ENCODE peak calls at places on chromosomes 5 and 9, in six cellular contexts. S is GM23248; Z is AG09309; U is cardiac fibroblast; N is psoas muscle; E is CD8-positive, alpha-beta memory T cell. V is an unnamed sample.

GRCh38 chr5:1012316-1012841 is 3.8 kb downstream of the NKD2 start:
- DNase-seq in S (no peak), Z (no peak), U (no peak), N (peak; percentile 26), E (no peak), V (peak; percentile 6)

GRCh38 chr5:116626272-116626723 is 51.7 kb upstream of the SEMA6A start:
- DNase-seq in S (peak; percentile 32), Z (no peak), U (peak; percentile 84), N (peak; percentile 75), E (no peak), V (peak; percentile 69)

GRCh38 chr5:158589939-158590338 is 509.8 kb downstream of the EBF1 start:
- DNase-seq in S (no peak), Z (no peak), U (no peak), N (no peak), E (no peak), V (no peak)

GRCh38 chr5:135051872-135052271 is 17.8 kb upstream of the PITX1 start:
- DNase-seq in S (no peak), Z (no peak), U (no peak), N (no peak), E (no peak), V (no peak)

GRCh38 chr5:79133121-79133656 is 21.6 kb downstream of the BHMT start:
- DNase-seq in S (peak; percentile 62), Z (no peak), U (peak; percentile 76), N (no peak), E (peak; percentile 26), V (no peak)

GRCh38 chr5:38548064-38548759 is 8.2 kb downstream of the LIFR start:
- DNase-seq in S (peak; percentile 15), Z (no peak), U (no peak), N (no peak), E (no peak), V (no peak)

GRCh38 chr9:19464061-19464763 is 55.4 kb downstream of the ACER2 start:
- DNase-seq in S (no peak), Z (no peak), U (no peak), N (no peak), E (no peak), V (no peak)

GRCh38 chr9:133607976-133608375 is 1.2 kb downstream of the FAM163B start:
- DNase-seq in S (no peak), Z (no peak), U (no peak), N (no peak), E (no peak), V (no peak)

GRCh38 chr5:121797677-121798518 is 53.8 kb upstream of the FTMT start:
- DNase-seq in S (no peak), Z (no peak), U (no peak), N (no peak), E (no peak), V (no peak)

GRCh38 chr9:121281614-121282291 is 13.8 kb downstream of the GSN start:
- DNase-seq in S (peak; percentile 68), Z (no peak), U (peak; percentile 81), N (peak; percentile 87), E (no peak), V (peak; percentile 52)

GRCh38 chr5:143985832-143986485 is 174.0 kb downstream of the HMHB1 start:
- DNase-seq in S (peak; percentile 87), Z (peak; percentile 53), U (peak; percentile 87), N (no peak), E (no peak), V (no peak)

GRCh38 chr9:37564114-37564513 is 12.1 kb downstream of the FBXO10 start:
- DNase-seq in S (no peak), Z (no peak), U (no peak), N (no peak), E (no peak), V (no peak)

GRCh38 chr9:121050128-121050988 is at the start of gene C5:
- DNase-seq in S (no peak), Z (no peak), U (no peak), N (no peak), E (no peak), V (no peak)

GRCh38 chr5:9898319-9898718 is 268.2 kb upstream of the TAS2R1 start:
- DNase-seq in S (peak; percentile 55), Z (peak; percentile 11), U (peak; percentile 60), N (no peak), E (no peak), V (no peak)

GRCh38 chr9:128286435-128286834 is 10.4 kb downstream of the SWI5 start:
- DNase-seq in S (peak; percentile 35), Z (no peak), U (no peak), N (no peak), E (no peak), V (no peak)

GRCh38 chr5:33184367-33184766 is 256.4 kb upstream of the TARS1 start:
- DNase-seq in S (no peak), Z (no peak), U (no peak), N (no peak), E (no peak), V (no peak)

GRCh38 chr9:117720555-117720954 is 16.4 kb downstream of the TLR4 start:
- DNase-seq in S (peak; percentile 91), Z (no peak), U (peak; percentile 72), N (peak; percentile 81), E (no peak), V (peak; percentile 44)

GRCh38 chr9:132726561-132727150 is 56.4 kb downstream of the GTF3C4 start:
- DNase-seq in S (no peak), Z (no peak), U (no peak), N (no peak), E (no peak), V (no peak)

GRCh38 chr9:80030801-80031200 is 459.0 kb downstream of the TLE4 start:
- DNase-seq in S (no peak), Z (no peak), U (no peak), N (no peak), E (no peak), V (no peak)

GRCh38 chr9:130946778-130947617 is 8.0 kb upstream of the FIBCD1 start:
- DNase-seq in S (peak; percentile 59), Z (no peak), U (peak; percentile 53), N (no peak), E (no peak), V (no peak)

GRCh38 chr9:112527959-112528358 is 41.3 kb downstream of the KIAA1958 start:
- DNase-seq in S (no peak), Z (no peak), U (no peak), N (no peak), E (no peak), V (no peak)

GRCh38 chr5:7813576-7813975 is 37.4 kb downstream of the CFAP90 start:
- DNase-seq in S (no peak), Z (no peak), U (no peak), N (no peak), E (no peak), V (no peak)

GRCh38 chr5:72438141-72438540 is 69.1 kb downstream of the ZNF366 start:
- DNase-seq in S (peak; percentile 23), Z (no peak), U (no peak), N (no peak), E (no peak), V (no peak)

GRCh38 chr9:20980713-20981481 is 50.5 kb downstream of the HACD4 start:
- DNase-seq in S (peak; percentile 89), Z (peak; percentile 47), U (peak; percentile 60), N (no peak), E (no peak), V (no peak)

GRCh38 chr5:79107020-79107796 is 4.4 kb upstream of the BHMT start:
- DNase-seq in S (peak; percentile 47), Z (peak; percentile 11), U (peak; percentile 9), N (no peak), E (no peak), V (no peak)

GRCh38 chr9:6759114-6759977 is 1.6 kb downstream of the KDM4C start:
- DNase-seq in S (peak; percentile 95), Z (peak; percentile 57), U (peak; percentile 89), N (no peak), E (no peak), V (no peak)

GRCh38 chr9:76321185-76321828 is 72.9 kb downstream of the RFK start:
- DNase-seq in S (peak; percentile 43), Z (peak; percentile 33), U (peak; percentile 83), N (no peak), E (no peak), V (no peak)

GRCh38 chr5:29790281-29790680 is 1403.2 kb upstream of the CDH6 start:
- DNase-seq in S (no peak), Z (no peak), U (no peak), N (no peak), E (no peak), V (no peak)

GRCh38 chr9:5510360-5510931 is at the start of gene PDCD1LG2:
- DNase-seq in S (peak; percentile 89), Z (peak; percentile 46), U (peak; percentile 88), N (no peak), E (no peak), V (no peak)
- H3K4me3 ChIP-seq in S (peak within 1 kb of the TSS; percentile 79), Z (peak within 1 kb of the TSS; percentile 37), U (peak within 1 kb of the TSS; percentile 59), N (peak within 1 kb of the TSS; percentile 55), E (peak within 1 kb of the TSS; percentile 24), V (peak within 1 kb of the TSS; percentile 39)

DNA sequence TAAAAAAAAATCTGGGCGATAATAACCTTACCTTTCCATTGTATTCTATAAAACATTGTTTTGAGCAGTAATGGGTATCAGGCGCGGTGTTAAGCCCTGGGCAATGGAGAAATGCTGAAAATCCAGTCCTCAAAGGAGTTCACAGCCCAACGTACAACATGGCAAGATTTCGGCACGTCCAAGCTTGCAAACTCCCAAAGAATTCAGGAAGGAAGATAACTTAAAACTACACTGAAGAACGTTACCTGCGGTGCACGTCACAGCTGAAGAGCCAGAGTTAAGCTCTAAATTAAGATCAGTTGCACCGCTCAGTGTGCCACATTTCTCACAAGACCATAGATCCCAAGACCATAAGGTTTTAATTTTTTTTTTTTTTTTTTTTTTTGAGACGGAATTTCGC is 942 bp downstream of the ALDH7A1 start:
- DNase-seq in S (peak; percentile 40), Z (no peak), U (peak; percentile 24), N (no peak), E (no peak), V (no peak)
- H3K4me3 ChIP-seq in S (peak overlapping the region; percentile 85), Z (peak overlapping the region; percentile 58), U (peak overlapping the region; percentile 60), N (peak overlapping the region; percentile 81), E (no peak overlapping the region), V (peak overlapping the region; percentile 71)

DNA sequence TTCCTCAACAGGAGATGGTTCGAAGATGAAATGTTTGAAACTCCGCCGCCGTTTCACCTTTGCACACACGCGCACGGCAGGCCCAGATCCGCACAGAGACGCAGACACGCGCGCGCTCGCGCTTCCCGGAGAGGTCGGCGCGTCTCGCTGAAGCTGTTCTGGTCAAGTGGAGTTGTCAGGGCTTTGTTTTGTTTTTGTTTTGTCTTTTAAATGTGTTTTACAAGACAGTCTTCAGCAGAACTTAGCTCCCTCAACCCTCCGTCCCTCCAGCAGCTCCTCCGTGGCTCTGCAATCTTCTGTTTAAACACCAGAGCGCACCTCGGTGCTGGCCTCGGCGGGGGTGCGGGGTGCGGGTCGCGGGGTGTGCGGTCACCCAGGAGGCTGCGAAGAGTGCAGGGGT is 5.3 kb upstream of the IRX2 start:
- DNase-seq in S (peak; percentile 76), Z (no peak), U (no peak), N (no peak), E (no peak), V (no peak)
- H3K4me3 ChIP-seq in S (peak overlapping the region; percentile 81), Z (peak overlapping the region; percentile 37), U (peak overlapping the region; percentile 47), N (peak overlapping the region; percentile 39), E (no peak overlapping the region), V (peak overlapping the region; percentile 49)

DNA sequence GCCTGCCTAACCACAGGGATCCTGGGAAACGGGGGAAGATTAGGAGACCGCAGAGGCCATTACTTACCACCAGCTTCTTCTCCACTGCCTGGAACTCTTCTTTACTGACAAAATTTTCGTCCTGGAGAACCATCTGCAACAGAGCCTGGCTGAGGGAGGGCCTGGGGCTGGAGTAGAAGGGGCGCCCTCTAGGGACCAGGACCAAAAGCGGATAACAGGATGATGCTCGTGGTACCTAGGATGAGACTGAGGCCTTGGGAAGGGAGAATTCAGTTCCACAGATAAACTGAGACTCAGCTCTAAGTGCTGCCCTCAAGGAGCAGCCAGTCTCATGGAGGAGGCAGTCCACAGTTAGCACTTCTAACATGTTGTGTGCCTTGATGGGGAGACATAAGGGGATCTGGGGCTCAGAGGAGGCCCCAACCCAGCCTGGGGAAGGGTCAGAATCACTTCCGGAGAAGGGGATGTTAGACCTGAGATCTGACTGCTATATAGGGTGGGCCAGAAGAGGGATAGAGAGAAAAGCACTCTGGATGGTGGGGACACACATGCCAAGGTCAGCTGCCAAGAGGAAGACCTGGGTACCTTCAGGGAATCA is 1.2 kb downstream of the SPATA24 start:
- DNase-seq in S (peak; percentile 28), Z (no peak), U (peak; percentile 44), N (peak; percentile 32), E (no peak), V (no peak)
- H3K4me3 ChIP-seq in S (no peak overlapping the region), Z (no peak overlapping the region), U (no peak overlapping the region), N (peak overlapping the region; percentile 71), E (no peak overlapping the region), V (no peak overlapping the region)